ENCODE peak calls at places on chromosome X, in nine cellular contexts. M, W, I, V, D, U, L, T and B are unnamed samples.

GRCh38 chrX:10579753-10580060 is 40.7 kb downstream of the MID1 start:
- DNase-seq in U (no peak), M (no peak), T (no peak), I (no peak), D (no peak), L (no peak), W (no peak), V (peak), B (peak)

GRCh38 chrX:101219116-101219839 is at the start of gene DRP2:
- DNase-seq in U (no peak), T (no peak), D (no peak), M (no peak), L (no peak), W (no peak), I (no peak), V (peak), B (peak)

GRCh38 chrX:150409486-150409885 is 46.4 kb downstream of the MAMLD1 start:
- DNase-seq in W (no peak), L (no peak), T (no peak), M (no peak), I (no peak), D (no peak), V (no peak), U (no peak), B (no peak)

GRCh38 chrX:110944793-110945466 is 149.3 kb upstream of the CHRDL1 start:
- DNase-seq in V (peak), L (no peak), T (no peak), I (no peak), U (no peak), D (no peak), W (no peak), M (no peak), B (peak)

GRCh38 chrX:12548746-12549145 is 242.5 kb upstream of the PRPS2 start:
- DNase-seq in T (no peak), L (no peak), D (no peak), M (no peak), I (peak), W (no peak), V (peak), U (peak), B (peak)

GRCh38 chrX:107736781-107737531 is 38.6 kb downstream of the TSC22D3 start:
- DNase-seq in D (no peak), V (peak), W (no peak), U (no peak), T (no peak), I (no peak), L (no peak), M (peak), B (no peak)

GRCh38 chrX:54194982-54195588 is 12.0 kb upstream of the FAM120C start:
- DNase-seq in M (no peak), I (no peak), D (no peak), L (no peak), T (no peak), V (no peak), U (no peak), W (no peak), B (no peak)

GRCh38 chrX:136488706-136489105 is 959 bp downstream of the BRS3 start:
- DNase-seq in V (no peak), L (no peak), I (no peak), M (no peak), U (no peak), T (no peak), D (no peak), W (no peak), B (peak)

GRCh38 chrX:53714580-53715335 is 28.2 kb upstream of the HUWE1 start:
- DNase-seq in D (no peak), I (peak), L (peak), W (peak), T (peak), M (peak), U (peak), V (peak), B (peak)

GRCh38 chrX:140712413-140713173 is 3.0 kb downstream of the LINC00632 start:
- DNase-seq in D (peak), M (no peak), U (peak), V (peak), I (no peak), T (peak), W (no peak), L (peak), B (peak)

GRCh38 chrX:113747274-113747973 is 836.5 kb upstream of the HTR2C start:
- DNase-seq in U (no peak), W (no peak), D (no peak), T (no peak), I (peak), M (no peak), L (no peak), V (no peak), B (no peak)

GRCh38 chrX:39974228-39974627 is 123.5 kb downstream of the BCOR start:
- DNase-seq in I (no peak), V (no peak), M (no peak), W (no peak), L (no peak), U (no peak), D (no peak), T (no peak), B (no peak)

GRCh38 chrX:136202889-136203288 is 48.3 kb downstream of the MAP7D3 start:
- DNase-seq in I (no peak), W (no peak), D (no peak), T (no peak), V (no peak), L (no peak), M (peak), U (no peak), B (no peak)

GRCh38 chrX:13899607-13900006 is 82.7 kb upstream of the GPM6B start:
- DNase-seq in V (peak), W (no peak), D (no peak), T (no peak), I (no peak), L (no peak), M (peak), U (no peak), B (peak)

GRCh38 chrX:18861436-18861950 is 122.4 kb downstream of the PHKA2 start:
- DNase-seq in W (no peak), U (no peak), M (no peak), L (no peak), V (no peak), I (no peak), T (no peak), D (no peak), B (no peak)

GRCh38 chrX:106898462-106898861 is 4.7 kb downstream of the RIPPLY1 start:
- DNase-seq in U (peak), I (peak), D (no peak), M (peak), T (no peak), W (no peak), L (no peak), V (peak), B (peak)

GRCh38 chrX:47180346-47180745 is 13.3 kb upstream of the UBA1 start:
- DNase-seq in U (no peak), T (no peak), L (no peak), I (no peak), M (no peak), V (no peak), D (no peak), W (no peak), B (no peak)

GRCh38 chrX:31228909-31229308 is 157.1 kb upstream of the FTHL17 start:
- DNase-seq in T (no peak), I (peak), U (peak), W (no peak), D (no peak), L (no peak), M (no peak), V (no peak), B (no peak)

GRCh38 chrX:140091276-140091886 is 126.1 kb upstream of the CXorf66 start:
- DNase-seq in W (no peak), L (peak), I (no peak), T (peak), M (no peak), U (no peak), D (peak), V (no peak), B (peak)

GRCh38 chrX:74535211-74535621 is 79.2 kb downstream of the RLIM start:
- DNase-seq in T (no peak), V (peak), M (peak), D (no peak), I (peak), W (no peak), U (peak), L (no peak), B (peak)

GRCh38 chrX:9341305-9342201 is 123.3 kb upstream of the TBL1X start:
- DNase-seq in D (peak), W (peak), T (peak), U (peak), M (peak), L (peak), V (peak), I (peak), B (no peak)

DNA sequence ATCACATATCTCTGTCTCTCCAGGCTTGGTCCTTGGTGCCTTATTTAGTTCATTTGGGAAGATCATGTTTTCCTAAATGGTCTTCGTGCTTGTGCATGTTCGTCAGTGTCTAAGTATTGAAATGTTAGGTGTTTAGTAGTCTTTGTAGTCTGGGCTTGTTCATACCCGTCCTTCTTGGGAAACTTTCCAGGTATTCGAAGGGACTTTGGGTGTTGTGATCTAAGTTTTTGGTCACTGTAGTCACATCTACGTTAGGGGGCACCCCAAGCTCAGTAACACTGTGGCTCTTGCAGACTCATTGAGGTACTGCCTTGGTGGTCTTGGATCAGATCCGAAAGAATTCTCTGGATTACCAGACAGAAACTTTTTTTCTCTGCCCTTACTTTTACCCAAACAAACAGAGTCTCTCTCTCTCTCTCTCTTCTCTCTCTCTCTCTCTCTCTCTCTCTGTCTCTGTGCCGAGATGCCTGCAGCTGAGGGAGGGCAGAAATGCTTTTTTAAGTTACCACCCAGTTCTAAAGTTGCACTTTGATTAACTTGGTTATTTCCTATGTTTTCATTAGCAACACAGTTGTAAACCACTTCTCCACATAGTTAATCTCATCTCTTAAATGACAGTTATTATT is 67.6 kb upstream of the SLC7A3 start:
- DNase-seq in W (no peak), V (peak), L (no peak), T (no peak), M (no peak), U (peak), D (no peak), I (peak), B (peak)
- TF ChIP-seq CTCF in W (peak), V (peak), L (peak), T (peak), M (peak), U (peak), D (peak), I (peak), B (peak)

DNA sequence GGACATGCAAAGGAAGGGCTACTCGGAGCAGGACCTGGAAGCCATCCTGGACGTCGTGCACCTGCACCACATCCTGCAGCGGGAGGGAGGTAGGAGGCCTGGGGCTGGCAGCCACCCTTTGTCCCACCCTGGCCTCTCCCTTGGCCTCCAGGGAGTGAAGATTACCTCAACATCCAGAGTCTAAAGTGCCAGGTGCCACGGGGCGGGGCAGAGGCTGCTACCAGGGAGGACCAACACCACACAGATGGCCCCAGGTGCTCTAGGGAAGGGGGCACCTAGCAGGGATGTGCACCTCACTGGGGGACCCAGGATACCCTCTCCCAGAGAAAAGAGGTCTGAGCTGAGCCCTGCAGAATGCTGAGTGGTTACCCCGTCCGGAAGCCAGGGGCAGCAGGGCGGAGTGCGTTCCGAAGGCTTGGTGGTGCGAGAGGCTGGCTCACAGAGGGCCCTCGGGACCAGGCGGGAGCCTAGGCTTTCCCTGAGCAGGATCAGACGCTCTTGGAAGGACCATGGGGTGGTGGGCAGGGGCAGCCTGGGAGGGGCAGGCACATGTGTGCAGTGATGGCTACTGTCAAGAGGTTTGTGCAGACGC is 16.1 kb downstream of the ABCD1 start:
- DNase-seq in U (no peak), L (no peak), V (no peak), M (no peak), T (no peak), I (no peak), W (no peak), D (no peak), B (no peak)
- H3K4me3 ChIP-seq in U (no peak), L (no peak), V (no peak), M (no peak), T (no peak), I (no peak), W (no peak), D (no peak), B (no peak)

GRCh38 chrX:25034889-25035288 is 19.1 kb upstream of the ARX start:
- DNase-seq in I (no peak), U (no peak), V (no peak), L (no peak), T (no peak), M (no peak), D (no peak), W (no peak), B (no peak)
- TF ChIP-seq CTCF in I (no peak), U (peak), V (peak), L (no peak), T (no peak), M (no peak), D (no peak), W (peak), B (peak)

DNA sequence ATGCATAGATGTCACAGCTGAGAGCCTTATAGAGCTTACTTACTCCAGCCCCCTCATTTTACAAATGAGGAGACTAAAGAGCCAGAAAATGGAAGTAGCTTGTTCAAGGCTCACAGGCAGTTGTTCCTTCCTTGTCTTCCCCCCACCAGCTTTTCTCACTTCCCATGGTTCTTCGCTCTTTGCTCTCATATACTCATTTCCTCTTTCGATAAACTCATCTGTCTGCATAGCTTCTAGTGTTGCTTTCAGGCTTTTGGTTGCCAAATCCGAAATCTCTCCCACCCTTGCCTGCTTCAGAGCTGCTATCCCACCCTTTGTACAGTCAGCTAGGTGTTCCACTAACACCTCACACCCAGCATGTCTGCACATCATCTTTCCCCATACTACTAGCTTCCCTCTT is 25.0 kb upstream of the GJB1 start:
- DNase-seq in T (no peak), L (no peak), U (peak), I (peak), D (no peak), V (no peak), W (peak), M (no peak), B (no peak)
- H3K4me3 ChIP-seq in T (peak), L (peak), U (peak), I (peak), D (no peak), V (no peak), W (peak), M (no peak), B (no peak)

GRCh38 chrX:29872831-29873230 is 342.5 kb upstream of the MAGEB2 start:
- DNase-seq in V (no peak), M (no peak), T (no peak), D (no peak), W (no peak), I (no peak), U (no peak), L (no peak), B (no peak)
- TF ChIP-seq CTCF in V (no peak), M (no peak), T (no peak), D (no peak), W (no peak), I (no peak), U (no peak), L (no peak), B (no peak)

DNA sequence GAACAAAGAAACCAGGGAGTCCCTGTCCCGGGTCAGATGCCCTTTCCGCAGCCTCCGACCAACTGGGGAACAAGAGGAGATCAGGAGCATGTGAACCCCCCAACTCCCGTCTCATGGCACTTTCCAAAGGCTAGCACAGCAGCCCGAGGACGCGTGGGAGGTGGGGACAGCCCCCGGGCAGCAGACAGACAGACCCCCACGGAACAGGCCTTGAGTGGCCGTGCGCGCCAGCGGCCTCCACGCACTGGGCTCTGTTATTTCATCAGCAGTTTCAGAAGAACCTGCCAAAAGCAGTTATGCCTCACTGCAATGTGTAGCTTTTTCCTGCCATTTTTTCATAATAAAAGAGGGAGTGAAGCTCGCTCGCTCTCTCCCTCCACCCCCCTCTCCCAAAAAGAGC is 349 bp upstream of the FGF16 start:
- DNase-seq in W (no peak), M (no peak), I (no peak), V (no peak), D (no peak), U (no peak), L (no peak), T (no peak), B (no peak)
- H3K4me3 ChIP-seq in W (peak), M (no peak), I (no peak), V (peak), D (no peak), U (peak), L (peak), T (peak), B (peak)

GRCh38 chrX:130393451-130394074 is 8.1 kb upstream of the GPR119 start:
- DNase-seq in V (peak), L (no peak), T (no peak), I (peak), M (peak), D (no peak), U (peak), W (no peak), B (peak)
- TF ChIP-seq CTCF in V (peak), L (peak), T (peak), I (peak), M (peak), D (peak), U (peak), W (peak), B (peak)